ENCODE peak calls at places on chromosomes 6 and 20, in five cellular contexts. J is HT1080, G is cardiac muscle cell, L is SW 1271, K is iris pigment epithelial cell. H is an unnamed sample.

GRCh38 chr20:62156592-62157386 is 13.2 kb downstream of the SS18L1 start:
- DNase-seq in J (no peak), G (peak), L (peak), K (peak), H (peak)

GRCh38 chr20:46681032-46681854 is 8.0 kb downstream of the TP53RK start:
- DNase-seq in J (peak), G (peak), L (no peak), K (peak), H (peak)

GRCh38 chr20:51326241-51326819 is 216.2 kb downstream of the NFATC2 start:
- DNase-seq in J (peak), G (peak), L (peak), K (peak), H (no peak)

GRCh38 chr6:111118816-111119215 is 31.5 kb downstream of the SLC16A10 start:
- DNase-seq in J (no peak), G (no peak), L (no peak), K (no peak), H (no peak)

GRCh38 chr6:164749126-164749758 is 560.2 kb downstream of the C6orf118 start:
- DNase-seq in J (peak), G (peak), L (no peak), K (peak), H (peak)

GRCh38 chr6:67212584-67212983 is 1422.5 kb upstream of the ADGRB3 start:
- DNase-seq in J (no peak), G (no peak), L (no peak), K (no peak), H (no peak)

GRCh38 chr6:141598487-141598886 is 534.2 kb upstream of the GJE1 start:
- DNase-seq in J (peak), G (peak), L (no peak), K (peak), H (no peak)

GRCh38 chr6:150694889-150695288 is 95.2 kb downstream of the PLEKHG1 start:
- DNase-seq in J (no peak), G (no peak), L (no peak), K (no peak), H (no peak)

GRCh38 chr20:19588731-19589130 is 169.3 kb upstream of the RIN2 start:
- DNase-seq in J (peak), G (no peak), L (no peak), K (no peak), H (no peak)

GRCh38 chr6:43687437-43688347 is at the start of gene MRPS18A:
- DNase-seq in J (peak), G (peak), L (peak), K (peak), H (peak)

GRCh38 chr20:37538003-37538402 is 10.3 kb upstream of the BLCAP start:
- DNase-seq in J (peak), G (peak), L (no peak), K (peak), H (peak)